ENCODE peak calls at places on chromosomes 7 and 10, in four cellular contexts. E is aorta; D is left ventricle myocardium inferior; G is CD8-positive, alpha-beta memory T cell. K is an unnamed sample.

GRCh38 chr7:33108591-33108930 is 643 bp downstream of the RP9 start:
- DNase-seq in G (no peak), D (no peak), E (no peak), K (no peak)

GRCh38 chr10:125911990-125912389 is 15.6 kb downstream of the FANK1 start:
- DNase-seq in G (no peak), E (no peak), D (no peak), K (no peak)

GRCh38 chr7:155490697-155491628 is 33.0 kb downstream of the EN2 start:
- DNase-seq in G (peak), D (peak), E (peak), K (peak)

GRCh38 chr10:88791924-88792323 is 10.6 kb upstream of the LIPM start:
- DNase-seq in D (no peak), E (no peak), G (no peak), K (no peak)

GRCh38 chr10:79125092-79125491 is 56.3 kb downstream of the ZMIZ1 start:
- DNase-seq in D (no peak), G (no peak), E (no peak), K (no peak)

GRCh38 chr10:75770634-75771081 is 339.2 kb downstream of the LRMDA start:
- DNase-seq in G (no peak), E (no peak), D (peak), K (no peak)

GRCh38 chr7:121504478-121504877 is 108.4 kb upstream of the FAM3C start:
- DNase-seq in E (no peak), G (no peak), D (no peak), K (no peak)

GRCh38 chr10:11678074-11678793 is 63.9 kb upstream of the ECHDC3 start:
- DNase-seq in D (no peak), G (no peak), E (no peak), K (no peak)

GRCh38 chr7:17318146-17318545 is 19.7 kb downstream of the AHR start:
- DNase-seq in E (no peak), G (no peak), D (no peak), K (no peak)

GRCh38 chr7:105862276-105862675 is 14.1 kb downstream of the ATXN7L1 start:
- DNase-seq in D (no peak), E (no peak), G (no peak), K (no peak)

GRCh38 chr10:130430852-130431704 is 294.9 kb downstream of the GLRX3 start:
- DNase-seq in D (no peak), E (no peak), G (no peak), K (no peak)

GRCh38 chr7:74453321-74454011 is at the start of gene GTF2IRD1:
- DNase-seq in D (peak), G (peak), E (peak), K (peak)

GRCh38 chr7:84847790-84848189 is 339.1 kb downstream of the SEMA3D start:
- DNase-seq in D (no peak), E (no peak), G (no peak), K (no peak)

GRCh38 chr10:127738512-127739424 is 1.8 kb downstream of the FOXI2 start:
- DNase-seq in E (no peak), G (no peak), D (no peak), K (no peak)

GRCh38 chr10:31291123-31291522 is 27.9 kb upstream of the ZEB1 start:
- DNase-seq in G (no peak), D (no peak), E (no peak), K (no peak)

GRCh38 chr10:110344622-110345021 is 39.9 kb upstream of the SMNDC1 start:
- DNase-seq in E (no peak), G (no peak), D (no peak), K (no peak)

GRCh38 chr10:101284171-101285092 is 55.2 kb upstream of the LBX1 start:
- DNase-seq in G (no peak), E (no peak), D (no peak), K (no peak)

GRCh38 chr7:604038-604883 is 84.6 kb upstream of the PDGFA start:
- DNase-seq in D (peak), E (peak), G (peak), K (peak)

GRCh38 chr7:2299853-2300512 is 14.3 kb downstream of the SNX8 start:
- DNase-seq in G (no peak), D (no peak), E (no peak), K (no peak)

GRCh38 chr7:94252124-94252523 is 142.6 kb upstream of the COL1A2 start:
- DNase-seq in E (no peak), D (no peak), G (no peak), K (no peak)

GRCh38 chr10:26274391-26274790 is 57.8 kb downstream of the GAD2 start:
- DNase-seq in G (no peak), E (no peak), D (peak), K (no peak)

GRCh38 chr10:121597504-121598241 is 571 bp downstream of the FGFR2 start:
- DNase-seq in G (no peak), E (peak), D (no peak), K (no peak)

GRCh38 chr10:11195017-11195586 is 177.4 kb downstream of the CELF2 start:
- DNase-seq in E (no peak), G (no peak), D (no peak), K (no peak)

GRCh38 chr10:127905623-127906261 is 1.2 kb upstream of the PTPRE start:
- DNase-seq in D (no peak), G (no peak), E (no peak), K (no peak)

GRCh38 chr10:24475598-24475997 is 248.1 kb downstream of the ARHGAP21 start:
- DNase-seq in D (no peak), G (no peak), E (no peak), K (no peak)

GRCh38 chr10:53315709-53316108 is 543.1 kb upstream of the MBL2 start:
- DNase-seq in G (no peak), D (no peak), E (no peak), K (no peak)

GRCh38 chr10:127015373-127015772 is 110.1 kb downstream of the DOCK1 start:
- DNase-seq in E (no peak), D (no peak), G (no peak), K (no peak)

GRCh38 chr10:52314007-52314821 is at the start of gene DKK1:
- DNase-seq in D (peak), E (peak), G (no peak), K (no peak)

GRCh38 chr7:79401254-79401653 is 52.2 kb downstream of the MAGI2 start:
- DNase-seq in G (no peak), E (no peak), D (no peak), K (no peak)

GRCh38 chr10:122486396-122487080 is 25.2 kb downstream of the HTRA1 start:
- DNase-seq in E (no peak), D (no peak), G (no peak), K (no peak)

GRCh38 chr10:117137031-117137910 is 799 bp downstream of the VAX1 start:
- DNase-seq in D (no peak), G (no peak), E (peak), K (no peak)

GRCh38 chr10:109924947-109925620 is 1.8 kb upstream of the XPNPEP1 start:
- DNase-seq in D (no peak), E (no peak), G (no peak), K (no peak)

GRCh38 chr7:20393021-20394015 is 62.6 kb downstream of the ITGB8 start:
- DNase-seq in G (no peak), E (no peak), D (no peak), K (no peak)

GRCh38 chr10:70832236-70832635 is 16.5 kb downstream of the SGPL1 start:
- DNase-seq in E (no peak), G (no peak), D (no peak), K (no peak)

GRCh38 chr10:70830185-70830584 is 14.4 kb downstream of the SGPL1 start:
- DNase-seq in G (no peak), D (no peak), E (no peak), K (no peak)

GRCh38 chr10:70829543-70829942 is 13.8 kb downstream of the SGPL1 start:
- DNase-seq in E (no peak), D (no peak), G (no peak), K (no peak)

GRCh38 chr10:70828923-70829322 is 13.2 kb downstream of the SGPL1 start:
- DNase-seq in E (no peak), G (no peak), D (no peak), K (no peak)

DNA sequence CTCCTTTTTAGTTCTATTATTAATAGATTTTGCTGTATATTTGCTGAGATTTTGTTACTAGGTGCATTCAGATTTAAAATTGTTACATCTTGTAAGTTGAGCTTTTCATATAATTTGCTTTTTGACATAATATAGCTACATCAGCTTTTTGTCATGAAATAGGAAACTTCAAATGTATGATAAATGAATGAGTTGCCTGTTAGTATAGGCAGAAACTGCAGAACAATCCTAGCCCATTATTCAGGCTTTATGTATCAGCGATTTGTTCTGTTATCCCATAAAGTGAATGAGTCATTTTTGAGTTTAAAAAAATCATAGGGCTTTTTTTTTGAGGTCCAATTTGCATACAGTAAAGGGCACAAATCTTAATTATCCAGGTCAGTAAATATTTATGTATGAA is 11.6 kb downstream of the SGPL1 start:
- DNase-seq in G (no peak), E (no peak), D (no peak), K (no peak)
- H3K27ac ChIP-seq in G (no peak), E (no peak), D (no peak), K (no peak)

GRCh38 chr7:47195641-47196040 is 386.3 kb downstream of the TNS3 start:
- DNase-seq in D (no peak), E (no peak), G (no peak), K (no peak)
- H3K27ac ChIP-seq in D (no peak), E (no peak), G (no peak), K (no peak)

GRCh38 chr10:95835149-95835860 is 72.5 kb upstream of the CC2D2B start:
- DNase-seq in E (no peak), G (no peak), D (no peak), K (no peak)

GRCh38 chr10:95837368-95837776 is 70.4 kb upstream of the CC2D2B start:
- DNase-seq in D (no peak), E (no peak), G (no peak), K (no peak)

GRCh38 chr10:95837783-95838182 is 70.0 kb upstream of the CC2D2B start:
- DNase-seq in D (no peak), E (no peak), G (no peak), K (no peak)

GRCh38 chr10:95835911-95836310 is 71.9 kb upstream of the CC2D2B start:
- DNase-seq in E (no peak), D (no peak), G (no peak), K (no peak)

DNA sequence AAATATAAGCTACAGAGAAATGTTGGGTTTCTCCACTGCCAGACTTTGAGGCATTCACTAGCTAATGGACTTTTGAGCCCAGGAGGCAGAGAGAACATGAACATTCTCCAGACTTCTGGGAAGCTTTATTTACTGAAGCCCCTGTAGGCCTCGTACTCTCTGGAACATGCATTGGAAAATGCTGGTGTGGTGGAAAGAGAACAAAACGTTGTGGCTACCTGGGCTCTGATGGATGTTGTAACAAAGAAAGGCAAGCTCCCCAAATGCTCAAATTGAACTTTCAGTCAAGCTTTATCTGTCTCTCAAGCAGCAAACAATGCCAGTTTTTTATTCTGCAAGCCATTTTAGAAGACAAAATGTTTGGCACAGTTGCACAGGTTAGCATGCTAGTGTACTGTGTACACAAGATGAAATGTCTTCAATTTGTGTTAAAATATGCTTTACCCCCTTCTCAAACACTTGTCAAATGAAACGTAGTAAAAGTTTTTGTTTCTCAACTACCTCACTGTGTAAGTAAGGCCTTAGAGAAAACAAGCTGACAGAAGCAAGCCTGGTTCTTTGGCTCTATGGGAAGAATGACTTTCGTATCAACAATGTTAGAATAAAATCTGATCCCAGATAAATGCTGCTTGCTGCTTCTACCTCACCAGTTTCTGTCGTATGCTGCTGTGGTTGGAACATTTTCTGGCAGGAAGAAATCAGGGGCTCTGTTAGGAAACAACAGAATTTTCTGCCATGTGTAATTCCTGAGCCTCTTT is 71.0 kb upstream of the CC2D2B start:
- DNase-seq in G (no peak), E (no peak), D (no peak), K (no peak)
- H3K27ac ChIP-seq in G (no peak), E (peak), D (no peak), K (no peak)

DNA sequence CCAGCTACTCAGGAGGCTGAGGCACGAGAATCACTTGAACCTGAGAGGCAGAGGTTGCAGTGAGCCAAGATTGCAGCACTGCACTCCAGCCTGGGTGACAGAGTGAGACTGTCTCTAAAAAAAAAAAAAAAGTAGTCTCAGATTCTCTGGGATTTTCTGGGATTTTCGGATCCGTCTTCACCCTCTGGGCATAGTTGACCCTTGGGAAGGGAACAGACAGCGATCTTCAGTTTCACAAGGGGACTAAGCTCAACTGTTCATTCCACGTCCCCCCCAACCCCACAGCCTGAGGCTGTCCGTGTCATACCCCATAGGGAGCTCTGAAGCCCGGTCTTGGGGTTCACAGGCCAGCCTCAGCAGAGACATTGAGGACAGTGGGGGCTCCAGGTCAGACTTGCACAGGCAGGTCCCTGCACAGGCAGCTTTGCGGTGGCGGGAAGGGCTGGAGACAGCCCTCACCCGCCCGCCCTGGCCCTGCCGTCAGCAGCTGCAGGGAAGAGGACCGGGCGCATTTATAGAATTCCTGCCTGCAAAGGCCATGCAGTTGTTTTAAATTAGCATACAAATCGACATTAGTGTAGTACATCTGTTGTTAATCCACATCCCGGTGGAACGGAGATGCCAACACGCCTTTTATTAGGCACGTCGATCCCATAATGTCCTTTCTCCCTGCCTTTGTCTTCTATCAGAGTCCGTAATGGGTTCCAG is 123.5 kb downstream of the COL26A1 start:
- DNase-seq in G (no peak), D (no peak), E (no peak), K (no peak)
- H3K27ac ChIP-seq in G (no peak), D (no peak), E (no peak), K (no peak)